ENCODE peak calls at places on chromosome 20, in ten cellular contexts. Q, F, V, D, C, P, R, S, A and X are unnamed samples.
A peak's percentile ranks its signal among the peaks of the same experiment; 100 is the strongest.

GRCh38 chr20:61835301-61835700 is 230.4 kb downstream of the TAF4 start:
- DNase-seq in P (no peak), D (no peak), R (no peak), C (no peak), V (no peak), S (no peak), A (no peak), Q (no peak), F (no peak), X (no peak)

GRCh38 chr20:51335329-51335841 is 207.1 kb downstream of the NFATC2 start:
- DNase-seq in A (no peak), C (no peak), D (no peak), Q (no peak), F (no peak), V (peak; percentile 100), P (no peak), R (peak; percentile 48), S (peak; percentile 92), X (peak; percentile 93)

GRCh38 chr20:47347661-47348462 is 8.6 kb downstream of the ZMYND8 start:
- DNase-seq in S (no peak), D (no peak), V (no peak), R (no peak), Q (no peak), A (no peak), P (no peak), C (no peak), F (peak; percentile 25), X (no peak)

GRCh38 chr20:35619196-35620095 is 3.8 kb downstream of the SPAG4 start:
- DNase-seq in R (peak; percentile 96), A (peak; percentile 68), V (peak; percentile 72), D (peak; percentile 81), C (peak; percentile 78), Q (no peak), F (peak; percentile 80), P (peak; percentile 63), S (no peak), X (peak; percentile 93)

GRCh38 chr20:17469631-17470030 is 61.5 kb downstream of the BFSP1 start:
- DNase-seq in F (no peak), Q (no peak), P (no peak), S (no peak), C (no peak), A (no peak), V (no peak), D (no peak), R (no peak), X (no peak)

GRCh38 chr20:38167851-38168760 is 3.0 kb upstream of the TGM2 start:
- DNase-seq in V (peak; percentile 66), F (peak; percentile 45), S (no peak), D (peak; percentile 78), Q (no peak), R (peak; percentile 86), P (no peak), C (no peak), A (no peak), X (no peak)

GRCh38 chr20:13336308-13337089 is 115.4 kb downstream of the ISM1 start:
- DNase-seq in Q (no peak), P (no peak), F (no peak), C (no peak), R (no peak), V (no peak), D (no peak), A (no peak), S (no peak), X (no peak)

GRCh38 chr20:17568972-17569471 is 853 bp upstream of the DSTN start:
- DNase-seq in F (peak; percentile 87), S (peak; percentile 69), C (peak; percentile 18), P (peak; percentile 2), Q (no peak), A (peak; percentile 48), R (peak; percentile 92), V (peak; percentile 97), D (peak; percentile 91), X (peak; percentile 97)

GRCh38 chr20:47258745-47259695 is 97.5 kb downstream of the ZMYND8 start:
- DNase-seq in S (no peak), D (no peak), F (peak; percentile 40), R (no peak), C (no peak), Q (no peak), V (peak; percentile 66), A (no peak), P (no peak), X (no peak)

GRCh38 chr20:57809661-57810172 is 99.9 kb upstream of the PMEPA1 start:
- DNase-seq in P (no peak), D (no peak), A (no peak), Q (no peak), F (no peak), S (no peak), C (no peak), R (peak; percentile 43), V (no peak), X (peak; percentile 25)

GRCh38 chr20:50042370-50043313 is 59.9 kb downstream of the SNAI1 start:
- DNase-seq in P (no peak), R (no peak), A (no peak), D (no peak), F (no peak), S (no peak), V (no peak), Q (no peak), C (no peak), X (no peak)

GRCh38 chr20:3404402-3404801 is 3.1 kb downstream of the DNAAF9 start:
- DNase-seq in S (no peak), A (no peak), C (no peak), D (no peak), F (no peak), Q (no peak), P (no peak), V (no peak), R (no peak), X (no peak)

GRCh38 chr20:33647603-33648395 is 14.3 kb upstream of the C20orf144 start:
- DNase-seq in R (no peak), S (peak; percentile 69), A (no peak), Q (no peak), F (no peak), V (peak; percentile 74), P (no peak), C (no peak), D (no peak), X (peak; percentile 61)

GRCh38 chr20:62365814-62366369 is 1.2 kb downstream of the LAMA5 start:
- DNase-seq in A (no peak), S (no peak), V (no peak), R (peak; percentile 94), F (peak; percentile 68), D (no peak), C (no peak), P (no peak), Q (no peak), X (peak; percentile 55)

GRCh38 chr20:25399038-25399430 is 8.4 kb upstream of the ABHD12 start:
- DNase-seq in C (no peak), V (peak; percentile 80), D (peak; percentile 46), S (peak; percentile 77), Q (no peak), P (peak; percentile 17), F (peak; percentile 41), R (peak; percentile 70), A (peak; percentile 41), X (peak; percentile 82)

GRCh38 chr20:44572551-44573500 is 9.6 kb upstream of the PKIG start:
- DNase-seq in S (peak; percentile 83), Q (no peak), A (no peak), D (peak; percentile 15), P (no peak), C (no peak), V (peak; percentile 67), F (peak; percentile 80), R (peak; percentile 14), X (peak; percentile 75)

GRCh38 chr20:53283597-53283996 is 310.0 kb downstream of the ZNF217 start:
- DNase-seq in V (no peak), S (no peak), A (no peak), F (no peak), C (no peak), R (no peak), P (no peak), Q (no peak), D (no peak), X (no peak)

GRCh38 chr20:32354592-32355416 is 3.3 kb upstream of the ASXL1 start:
- DNase-seq in C (no peak), P (no peak), R (no peak), F (no peak), Q (no peak), S (no peak), A (no peak), D (no peak), V (peak; percentile 74), X (no peak)

GRCh38 chr20:41587956-41588355 is 30.2 kb downstream of the CHD6 start:
- DNase-seq in A (no peak), P (no peak), C (no peak), S (no peak), D (no peak), F (no peak), Q (no peak), R (no peak), V (peak; percentile 53), X (peak; percentile 78)

GRCh38 chr20:16051968-16052367 is 521.3 kb downstream of the KIF16B start:
- DNase-seq in C (no peak), V (no peak), Q (no peak), D (no peak), S (no peak), F (no peak), R (no peak), A (no peak), P (no peak), X (no peak)

GRCh38 chr20:23873370-23874015 is 6.1 kb downstream of the CST5 start:
- DNase-seq in F (no peak), Q (no peak), A (no peak), D (no peak), R (no peak), V (no peak), C (no peak), P (no peak), S (no peak), X (no peak)

GRCh38 chr20:42392417-42392816 is 774.2 kb upstream of the CHD6 start:
- DNase-seq in C (no peak), F (no peak), R (no peak), D (no peak), A (no peak), V (no peak), Q (no peak), S (no peak), P (no peak), X (no peak)

GRCh38 chr20:31559704-31560093 is 45.4 kb upstream of the ID1 start:
- DNase-seq in V (peak; percentile 32), A (no peak), P (no peak), R (no peak), S (no peak), C (no peak), Q (no peak), D (no peak), F (no peak), X (no peak)

GRCh38 chr20:47887477-47888080 is 102.3 kb upstream of the SULF2 start:
- DNase-seq in F (no peak), C (no peak), V (no peak), P (no peak), D (no peak), A (no peak), R (no peak), Q (no peak), S (no peak), X (no peak)